ENCODE peak calls at places on chromosomes 16 and 17, in four cellular contexts. Q, A, F and R are unnamed samples.

GRCh38 chr17:43418441-43419374 is 19.9 kb downstream of the ARL4D start:
- DNase-seq in F (no peak), A (peak), Q (peak), R (no peak)

GRCh38 chr16:65876200-65876498 is 490.3 kb upstream of the CDH5 start:
- DNase-seq in Q (no peak), F (no peak), A (no peak), R (no peak)

GRCh38 chr17:19708431-19709175 is 7.8 kb downstream of the SLC47A2 start:
- DNase-seq in A (no peak), Q (no peak), F (no peak), R (no peak)

GRCh38 chr16:13335894-13336293 is 434.5 kb downstream of the SHISA9 start:
- DNase-seq in Q (no peak), A (no peak), F (no peak), R (no peak)

GRCh38 chr17:82228278-82228841 is 482 bp upstream of the SLC16A3 start:
- DNase-seq in F (no peak), Q (peak), A (peak), R (no peak)

GRCh38 chr16:67249178-67249759 is 490 bp downstream of the SLC9A5 start:
- DNase-seq in A (no peak), Q (no peak), F (peak), R (peak)

GRCh38 chr17:71709974-71710373 is 410.8 kb upstream of the SOX9 start:
- DNase-seq in F (no peak), Q (no peak), A (no peak), R (no peak)

GRCh38 chr16:87420401-87421368 is 28.5 kb downstream of the MAP1LC3B start:
- DNase-seq in Q (no peak), A (no peak), F (no peak), R (no peak)